ENCODE peak calls at places on chromosomes 7 and 10, in ten cellular contexts. C is lung; X is A549; W is cardiac muscle cell; J is IMR-90; K is heart right ventricle; E is mammary epithelial cell; R is neuronal stem cell; H is HCT116; D is CD4-positive, alpha-beta memory T cell. B is an unnamed sample.

GRCh38 chr7:123120286-123120685 is 79.5 kb downstream of the SLC13A1 start:
- DNase-seq in E (peak; percentile 4), K (no peak), C (no peak), R (no peak), X (no peak), W (no peak), J (no peak), H (no peak), D (no peak), B (no peak)

GRCh38 chr10:84237199-84238051 is 3.9 kb downstream of the LRIT1 start:
- DNase-seq in K (peak; percentile 23), W (peak; percentile 3), D (no peak), J (no peak), C (no peak), E (no peak), X (no peak), R (peak; percentile 14), H (no peak), B (no peak)

GRCh38 chr7:23679898-23680416 is at the start of gene FAM221A:
- DNase-seq in X (peak; percentile 54), H (no peak), D (peak; percentile 77), R (peak; percentile 56), K (peak; percentile 89), E (peak; percentile 62), C (peak; percentile 92), W (peak; percentile 83), J (peak; percentile 67), B (peak; percentile 88)

GRCh38 chr10:97915761-97916160 is 66.1 kb downstream of the GOLGA7B start:
- DNase-seq in J (no peak), X (no peak), E (no peak), C (no peak), H (no peak), K (no peak), W (no peak), D (no peak), R (no peak), B (no peak)

GRCh38 chr7:93856319-93856718 is 34.2 kb downstream of the TFPI2 start:
- DNase-seq in K (no peak), C (no peak), J (peak; percentile 0), X (no peak), W (no peak), R (no peak), D (no peak), H (no peak), E (peak; percentile 79), B (no peak)

GRCh38 chr7:92633211-92633906 is 43.2 kb upstream of the FAM133B start:
- DNase-seq in E (peak; percentile 94), C (no peak), H (peak; percentile 66), W (no peak), X (peak; percentile 30), D (no peak), J (peak; percentile 94), K (peak; percentile 23), R (no peak), B (peak; percentile 47)

GRCh38 chr7:17646181-17646956 is 293.9 kb downstream of the SNX13 start:
- DNase-seq in H (no peak), E (peak; percentile 57), D (no peak), W (no peak), X (no peak), R (no peak), J (peak; percentile 66), K (no peak), C (no peak), B (no peak)

GRCh38 chr7:29328811-29329210 is 134.2 kb downstream of the CHN2 start:
- DNase-seq in D (no peak), C (no peak), H (no peak), X (no peak), E (no peak), W (no peak), R (no peak), J (no peak), K (no peak), B (no peak)

GRCh38 chr10:70675496-70676161 is 3.3 kb downstream of the ADAMTS14 start:
- DNase-seq in C (no peak), J (no peak), W (no peak), H (no peak), K (no peak), E (no peak), D (no peak), R (no peak), X (no peak), B (no peak)

GRCh38 chr10:70676511-70676910 is 4.2 kb downstream of the ADAMTS14 start:
- DNase-seq in C (no peak), J (no peak), X (no peak), H (no peak), D (no peak), E (no peak), R (no peak), K (no peak), W (no peak), B (no peak)

GRCh38 chr10:70678250-70678635 is 5.9 kb downstream of the ADAMTS14 start:
- DNase-seq in E (no peak), D (no peak), W (no peak), H (no peak), R (no peak), K (no peak), J (no peak), C (no peak), X (no peak), B (no peak)

GRCh38 chr10:70677620-70678249 is 5.4 kb downstream of the ADAMTS14 start:
- DNase-seq in D (no peak), R (no peak), C (no peak), X (no peak), E (no peak), K (no peak), J (no peak), H (no peak), W (no peak), B (no peak)

DNA sequence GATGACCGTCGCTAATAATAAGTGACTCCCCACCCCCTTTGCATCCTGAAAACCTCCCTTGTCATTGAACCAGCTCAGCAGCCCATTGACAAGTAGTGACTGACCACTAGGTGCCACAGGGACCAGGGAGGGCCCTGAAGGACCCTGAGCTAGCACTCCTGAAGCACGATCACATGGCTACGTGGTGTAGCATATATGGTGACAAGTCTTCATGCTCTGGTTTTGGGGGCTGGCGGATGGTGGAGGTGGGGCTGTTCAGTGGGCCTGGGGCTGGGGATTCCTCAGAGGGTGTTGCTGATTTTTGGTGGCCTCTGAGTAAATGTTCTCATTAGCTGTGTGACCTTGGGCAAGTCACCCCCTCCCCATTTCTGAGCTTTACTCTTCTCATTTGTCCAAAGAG is 4.7 kb downstream of the ADAMTS14 start:
- DNase-seq in H (no peak), E (no peak), J (no peak), X (no peak), C (no peak), D (no peak), R (no peak), W (no peak), K (no peak), B (no peak)
- H3K27ac ChIP-seq in H (no peak overlapping the region), E (no peak overlapping the region), J (no peak overlapping the region), X (no peak overlapping the region), C (no peak overlapping the region), D (no peak overlapping the region), R (no peak overlapping the region), W (no peak overlapping the region), K (no peak overlapping the region), B (no peak overlapping the region)

DNA sequence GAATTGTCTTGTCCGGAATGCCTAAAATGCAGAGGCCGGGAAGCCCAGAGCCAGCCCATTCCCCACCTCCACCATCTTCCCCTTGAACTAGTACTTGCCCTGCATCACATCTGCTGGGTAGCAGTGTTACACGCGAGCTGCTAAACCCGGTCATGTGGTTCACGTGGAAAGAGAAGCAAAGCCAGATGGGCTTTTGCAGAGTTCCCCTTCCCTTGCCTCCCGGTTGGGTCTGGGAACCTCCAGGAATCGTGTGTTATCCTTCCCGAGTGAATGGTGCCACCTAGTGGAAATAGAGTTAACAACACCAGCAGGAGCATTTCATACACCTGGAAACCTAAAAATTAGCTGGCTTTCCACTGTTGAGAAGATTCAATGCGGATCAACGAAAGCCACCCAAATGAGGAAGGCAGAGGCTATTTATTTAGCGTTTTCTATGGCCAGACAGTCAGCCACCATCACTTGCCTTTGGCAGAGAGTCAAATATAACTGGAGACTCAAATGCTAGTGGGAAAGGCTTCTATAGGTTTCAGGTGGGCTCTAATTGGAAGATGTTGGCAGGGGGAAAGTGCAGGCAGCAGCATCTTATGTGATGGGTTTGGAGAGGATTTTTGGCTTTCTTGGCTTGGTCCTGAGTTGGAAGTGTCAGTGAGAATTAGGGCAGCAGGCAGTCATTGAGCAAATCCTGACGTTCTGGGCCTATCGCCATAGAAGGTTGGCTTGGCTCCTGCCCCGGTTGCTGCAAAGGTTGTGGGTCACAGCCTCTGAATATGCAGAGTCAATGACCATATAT is 12.9 kb upstream of the DENND2A start:
- DNase-seq in D (peak; percentile 44), C (peak; percentile 74), H (peak; percentile 65), K (peak; percentile 76), X (peak; percentile 81), E (peak; percentile 57), W (peak; percentile 87), R (peak; percentile 77), J (peak; percentile 86), B (peak; percentile 5)
- H3K4me3 ChIP-seq in D (no peak overlapping the region), C (no peak overlapping the region), H (no peak overlapping the region), K (no peak overlapping the region), X (no peak overlapping the region), E (no peak overlapping the region), W (no peak overlapping the region), R (no peak overlapping the region), J (no peak overlapping the region), B (no peak overlapping the region)

GRCh38 chr7:50329775-50330174 is 25.3 kb downstream of the IKZF1 start:
- DNase-seq in E (no peak), X (no peak), D (no peak), R (no peak), K (no peak), W (no peak), H (no peak), C (no peak), J (no peak), B (no peak)

GRCh38 chr7:50332241-50333176 is 28.0 kb downstream of the IKZF1 start:
- DNase-seq in J (no peak), D (no peak), X (no peak), H (no peak), E (no peak), R (no peak), C (no peak), K (no peak), W (peak; percentile 45), B (no peak)

GRCh38 chr7:50331564-50332208 is 27.2 kb downstream of the IKZF1 start:
- DNase-seq in H (no peak), R (no peak), X (no peak), E (no peak), J (no peak), W (no peak), K (no peak), D (peak; percentile 78), C (no peak), B (peak; percentile 82)

GRCh38 chr7:50330254-50330653 is 25.7 kb downstream of the IKZF1 start:
- DNase-seq in J (no peak), D (no peak), H (no peak), X (no peak), R (no peak), C (no peak), W (no peak), E (no peak), K (no peak), B (no peak)

DNA sequence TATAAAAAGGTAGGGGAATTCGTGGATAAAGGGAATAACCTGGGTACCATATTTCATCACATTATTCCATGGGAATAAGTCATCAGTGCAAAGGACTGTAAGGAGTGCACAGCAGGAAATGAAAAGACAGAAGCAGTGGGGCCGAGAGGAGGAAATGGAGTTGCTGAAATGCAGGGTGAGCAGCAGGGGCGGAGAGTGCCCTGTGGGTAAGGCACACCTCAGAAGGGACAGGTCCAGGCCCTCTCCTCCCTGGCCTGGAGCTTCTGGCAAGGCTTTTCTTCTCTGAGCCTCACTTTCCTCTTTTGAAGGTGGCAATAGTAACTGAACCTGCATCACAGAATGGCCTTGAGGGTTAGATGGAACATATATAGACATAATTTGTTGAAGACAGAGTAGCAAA is 26.2 kb downstream of the IKZF1 start:
- DNase-seq in J (no peak), K (no peak), E (no peak), R (no peak), W (no peak), C (no peak), H (no peak), D (no peak), X (no peak), B (no peak)
- H3K4me1 ChIP-seq in J (no peaks in the 10 kb centered on the region), K (peaks cover 62% of the 10 kb centered on the region), E (no peaks in the 10 kb centered on the region), R (peaks cover 3% of the 10 kb centered on the region), W (peaks cover 25% of the 10 kb centered on the region), C (no peaks in the 10 kb centered on the region), H (no peaks in the 10 kb centered on the region), D (peaks cover 100% of the 10 kb centered on the region), X (no peaks in the 10 kb centered on the region), B (peaks cover 83% of the 10 kb centered on the region)

DNA sequence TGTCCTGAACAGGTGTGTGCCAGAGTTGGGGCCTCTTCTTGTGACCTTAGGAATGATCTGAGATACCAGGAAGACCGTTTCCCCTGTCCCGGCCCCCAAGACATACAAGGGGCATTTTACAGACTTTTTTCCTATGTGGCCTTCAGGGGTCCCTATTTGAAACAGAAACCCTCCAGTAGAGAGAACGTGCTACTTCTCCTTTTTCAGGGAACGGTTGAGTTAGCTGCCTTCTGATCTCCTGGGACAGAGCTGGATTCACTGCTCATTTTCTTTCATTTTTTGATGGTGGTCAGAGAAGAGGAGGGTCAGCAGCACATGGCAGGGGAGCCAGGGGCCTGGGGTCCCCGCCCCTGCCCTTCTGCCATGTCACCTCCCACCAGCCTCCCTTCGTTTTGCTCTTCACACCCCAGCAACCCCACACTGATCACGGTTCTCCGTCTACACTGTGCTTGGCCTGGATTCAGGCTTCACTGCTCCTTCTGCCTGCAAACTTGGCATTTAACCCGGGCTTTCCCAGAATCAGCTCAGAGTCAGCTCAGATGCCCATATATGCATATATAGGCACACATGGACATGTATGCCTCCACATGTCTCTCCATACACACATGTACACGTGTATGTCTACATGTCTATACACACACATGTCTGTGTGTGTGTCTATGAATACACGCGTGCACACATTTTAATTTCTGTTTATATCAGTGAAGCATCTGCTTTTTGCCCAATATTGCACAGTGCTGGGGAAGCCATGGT is 138.0 kb upstream of the BTBD16 start:
- DNase-seq in D (no peak), J (no peak), C (no peak), K (no peak), H (no peak), X (no peak), W (no peak), R (no peak), E (no peak), B (no peak)
- H3K27ac ChIP-seq in D (no peak overlapping the region), J (no peak overlapping the region), C (no peak overlapping the region), K (no peak overlapping the region), H (no peak overlapping the region), X (peak overlapping the region; percentile 27), W (peak overlapping the region; percentile 45), R (no peak overlapping the region), E (no peak overlapping the region), B (no peak overlapping the region)